ENCODE peak calls at places on chromosome 20, in eight cellular contexts. B, U, Z, E, R, X, Y and O are unnamed samples.

GRCh38 chr20:8812818-8813217 is 256.1 kb upstream of the PLCB4 start:
- DNase-seq in B (no peak), U (no peak), Z (no peak), E (no peak), R (no peak), X (no peak), Y (peak), O (no peak)

GRCh38 chr20:38299963-38300362 is 4.0 kb upstream of the BPI start:
- DNase-seq in B (no peak), U (no peak), Z (no peak), E (no peak), R (no peak), X (no peak), Y (peak), O (no peak)

GRCh38 chr20:54350415-54350814 is 125.0 kb upstream of the DOK5 start:
- DNase-seq in B (no peak), U (no peak), Z (no peak), E (no peak), R (no peak), X (no peak), Y (no peak), O (peak)

GRCh38 chr20:34794006-34794585 is 31.4 kb downstream of the NCOA6 start:
- DNase-seq in B (no peak), U (no peak), Z (no peak), E (no peak), R (no peak), X (no peak), Y (no peak), O (peak)

GRCh38 chr20:58251348-58251978 is 23.0 kb upstream of the ANKRD60 start:
- DNase-seq in B (no peak), U (no peak), Z (no peak), E (no peak), R (no peak), X (no peak), Y (no peak), O (no peak)

GRCh38 chr20:63568986-63569949 is 4.8 kb downstream of the HELZ2 start:
- DNase-seq in B (no peak), U (no peak), Z (no peak), E (peak), R (no peak), X (no peak), Y (no peak), O (no peak)

GRCh38 chr20:44187054-44187762 is at the start of gene JPH2:
- DNase-seq in B (no peak), U (peak), Z (no peak), E (peak), R (no peak), X (no peak), Y (peak), O (peak)

GRCh38 chr20:47795214-47795667 is 10.0 kb upstream of the SULF2 start:
- DNase-seq in B (no peak), U (no peak), Z (no peak), E (no peak), R (no peak), X (no peak), Y (no peak), O (peak)

GRCh38 chr20:46388201-46388836 is 18.1 kb downstream of the ELMO2 start:
- DNase-seq in B (no peak), U (no peak), Z (no peak), E (no peak), R (no peak), X (no peak), Y (no peak), O (no peak)

GRCh38 chr20:45405566-45406259 is 2.4 kb upstream of the DBNDD2 start:
- DNase-seq in B (no peak), U (peak), Z (no peak), E (peak), R (no peak), X (no peak), Y (peak), O (no peak)

GRCh38 chr20:34512955-34513419 is 3.2 kb upstream of the DYNLRB1 start:
- DNase-seq in B (no peak), U (no peak), Z (no peak), E (no peak), R (no peak), X (no peak), Y (no peak), O (no peak)

GRCh38 chr20:16472045-16472872 is 101.0 kb downstream of the KIF16B start:
- DNase-seq in B (no peak), U (no peak), Z (no peak), E (peak), R (no peak), X (no peak), Y (no peak), O (peak)

GRCh38 chr20:63223121-63223825 is 7.3 kb upstream of the YTHDF1 start:
- DNase-seq in B (no peak), U (peak), Z (peak), E (peak), R (peak), X (no peak), Y (peak), O (peak)

GRCh38 chr20:11207749-11208502 is 534.1 kb upstream of the JAG1 start:
- DNase-seq in B (no peak), U (no peak), Z (no peak), E (no peak), R (no peak), X (no peak), Y (no peak), O (peak)

GRCh38 chr20:33578510-33578909 is 83.6 kb upstream of the C20orf144 start:
- DNase-seq in B (no peak), U (no peak), Z (no peak), E (no peak), R (no peak), X (no peak), Y (no peak), O (no peak)

GRCh38 chr20:49052334-49052733 is 6.2 kb downstream of the CSE1L start:
- DNase-seq in B (no peak), U (no peak), Z (no peak), E (no peak), R (no peak), X (no peak), Y (no peak), O (no peak)

GRCh38 chr20:50381771-50382593 is 128.2 kb upstream of the PTPN1 start:
- DNase-seq in B (peak), U (no peak), Z (no peak), E (peak), R (no peak), X (no peak), Y (no peak), O (no peak)

GRCh38 chr20:45235995-45236394 is 14.8 kb downstream of the SEMG2 start:
- DNase-seq in B (no peak), U (no peak), Z (no peak), E (no peak), R (no peak), X (no peak), Y (peak), O (peak)

GRCh38 chr20:33648396-33649004 is 13.6 kb upstream of the C20orf144 start:
- DNase-seq in B (no peak), U (no peak), Z (no peak), E (no peak), R (no peak), X (no peak), Y (no peak), O (no peak)

GRCh38 chr20:23138226-23138625 is 52.1 kb upstream of the CD93 start:
- DNase-seq in B (no peak), U (no peak), Z (no peak), E (no peak), R (no peak), X (no peak), Y (no peak), O (no peak)

GRCh38 chr20:50958733-50959542 is at the start of gene MOCS3:
- DNase-seq in B (peak), U (peak), Z (peak), E (peak), R (peak), X (peak), Y (peak), O (peak)

GRCh38 chr20:62120990-62121775 is 1.1 kb upstream of the LSM14B start:
- DNase-seq in B (no peak), U (no peak), Z (no peak), E (peak), R (no peak), X (no peak), Y (no peak), O (no peak)

GRCh38 chr20:63316502-63316921 is 23.5 kb downstream of the COL20A1 start:
- DNase-seq in B (no peak), U (no peak), Z (no peak), E (no peak), R (no peak), X (no peak), Y (no peak), O (no peak)

GRCh38 chr20:57397004-57397692 is 6.0 kb downstream of the RBM38 start:
- DNase-seq in B (no peak), U (peak), Z (no peak), E (no peak), R (no peak), X (no peak), Y (no peak), O (no peak)

GRCh38 chr20:1652960-1653359 is 4.6 kb downstream of the SIRPG start:
- DNase-seq in B (peak), U (no peak), Z (no peak), E (no peak), R (no peak), X (no peak), Y (no peak), O (no peak)

GRCh38 chr20:17583126-17583525 is 13.3 kb downstream of the DSTN start:
- DNase-seq in B (no peak), U (no peak), Z (no peak), E (no peak), R (no peak), X (no peak), Y (no peak), O (no peak)

GRCh38 chr20:61531553-61532345 is 279.7 kb downstream of the CDH4 start:
- DNase-seq in B (no peak), U (no peak), Z (no peak), E (no peak), R (no peak), X (peak), Y (no peak), O (peak)

GRCh38 chr20:56629464-56630085 is 469 bp downstream of the TFAP2C start:
- DNase-seq in B (no peak), U (peak), Z (no peak), E (no peak), R (no peak), X (no peak), Y (no peak), O (no peak)

GRCh38 chr20:35663813-35664543 is 722 bp downstream of the CPNE1 start:
- DNase-seq in B (peak), U (peak), Z (peak), E (peak), R (peak), X (peak), Y (peak), O (peak)

GRCh38 chr20:17674722-17675518 is 7.1 kb downstream of the RRBP1 start:
- DNase-seq in B (no peak), U (no peak), Z (no peak), E (no peak), R (no peak), X (no peak), Y (no peak), O (no peak)

GRCh38 chr20:54345301-54345724 is 130.1 kb upstream of the DOK5 start:
- DNase-seq in B (no peak), U (no peak), Z (no peak), E (no peak), R (no peak), X (no peak), Y (no peak), O (peak)

GRCh38 chr20:32168184-32168910 is 39.2 kb downstream of the PLAGL2 start:
- DNase-seq in B (no peak), U (peak), Z (no peak), E (no peak), R (no peak), X (no peak), Y (peak), O (peak)

GRCh38 chr20:6746901-6747609 is 20.4 kb upstream of the BMP2 start:
- DNase-seq in B (no peak), U (no peak), Z (no peak), E (no peak), R (no peak), X (no peak), Y (no peak), O (peak)

GRCh38 chr20:38320221-38320620 is 16.3 kb downstream of the BPI start:
- DNase-seq in B (no peak), U (no peak), Z (no peak), E (no peak), R (no peak), X (no peak), Y (no peak), O (no peak)

GRCh38 chr20:45890077-45890996 is 671 bp downstream of the NEURL2 start:
- DNase-seq in B (peak), U (peak), Z (no peak), E (peak), R (no peak), X (peak), Y (peak), O (no peak)

GRCh38 chr20:33933469-33933909 is 60.2 kb upstream of the RALY start:
- DNase-seq in B (peak), U (peak), Z (peak), E (peak), R (peak), X (peak), Y (peak), O (peak)

GRCh38 chr20:5981139-5981538 is 30.7 kb downstream of the MCM8 start:
- DNase-seq in B (no peak), U (no peak), Z (no peak), E (no peak), R (no peak), X (no peak), Y (no peak), O (no peak)